ENCODE peak calls at places on chromosomes 3 and 15, in eight cellular contexts. Q is uterus, V is cardiac muscle cell, Y is OCI-LY7, P is GM12865, N is AG09319, R is left ventricle myocardium inferior, E is GM10248. J is an unnamed sample.

GRCh38 chr3:71958533-71958932 is 173.6 kb upstream of the PROK2 start:
- DNase-seq in R (no peak), N (no peak), Q (no peak), P (peak; percentile 76), Y (no peak), V (no peak), E (no peak), J (no peak)

GRCh38 chr3:16338124-16338523 is 73.1 kb downstream of the OXNAD1 start:
- DNase-seq in V (no peak), Y (peak; percentile 59), Q (no peak), E (peak; percentile 48), P (peak; percentile 71), R (no peak), N (no peak), J (no peak)

GRCh38 chr3:30689202-30689641 is 82.8 kb downstream of the TGFBR2 start:
- DNase-seq in P (no peak), N (no peak), Q (no peak), E (no peak), Y (no peak), V (no peak), R (no peak), J (no peak)

GRCh38 chr15:51726302-51727073 is 11.0 kb downstream of the LYSMD2 start:
- DNase-seq in N (no peak), Y (no peak), Q (peak; percentile 71), R (peak; percentile 43), V (peak; percentile 72), E (peak; percentile 37), P (peak; percentile 80), J (no peak)

GRCh38 chr3:177824190-177824786 is 627.0 kb upstream of the TBL1XR1 start:
- DNase-seq in E (no peak), Q (peak; percentile 79), R (peak; percentile 50), N (peak; percentile 80), P (no peak), Y (no peak), V (no peak), J (no peak)

GRCh38 chr3:31405515-31405914 is 127.2 kb upstream of the STT3B start:
- DNase-seq in V (no peak), E (no peak), Q (no peak), R (no peak), Y (no peak), P (no peak), N (no peak), J (no peak)

GRCh38 chr3:99647081-99647480 is 8.7 kb downstream of the COL8A1 start:
- DNase-seq in Y (no peak), N (no peak), V (no peak), R (no peak), Q (no peak), P (peak; percentile 19), E (no peak), J (no peak)

GRCh38 chr3:40780341-40780800 is 255.6 kb downstream of the ZNF621 start:
- DNase-seq in R (peak; percentile 77), N (peak; percentile 12), P (no peak), E (no peak), Q (peak; percentile 81), Y (no peak), V (no peak), J (no peak)

GRCh38 chr3:54822206-54822605 is 105.7 kb downstream of the LRTM1 start:
- DNase-seq in Q (no peak), V (no peak), R (no peak), N (peak; percentile 73), Y (no peak), P (no peak), E (no peak), J (no peak)

GRCh38 chr15:96774216-96774615 is 443.7 kb downstream of the NR2F2 start:
- DNase-seq in R (no peak), E (no peak), Q (no peak), V (no peak), N (no peak), Y (no peak), P (no peak), J (no peak)

GRCh38 chr3:37985637-37986320 is 4.8 kb upstream of the VILL start:
- DNase-seq in E (no peak), P (no peak), Q (no peak), Y (no peak), N (no peak), V (no peak), R (no peak), J (no peak)

GRCh38 chr3:74866357-74866876 is 252.0 kb upstream of the CNTN3 start:
- DNase-seq in Y (no peak), Q (no peak), V (no peak), E (no peak), N (no peak), P (no peak), R (no peak), J (no peak)

GRCh38 chr3:146524961-146525360 is 19.4 kb downstream of the PLSCR1 start:
- DNase-seq in E (no peak), Y (no peak), N (no peak), P (no peak), V (no peak), R (no peak), Q (no peak), J (no peak)

GRCh38 chr15:65841121-65841930 is 28.0 kb upstream of the RAB11A start:
- DNase-seq in Q (no peak), Y (no peak), P (no peak), V (no peak), R (no peak), N (no peak), E (no peak), J (no peak)

GRCh38 chr15:63157891-63158431 is 684 bp upstream of the RPS27L start:
- DNase-seq in P (peak; percentile 69), N (peak; percentile 61), R (peak; percentile 28), Y (peak; percentile 53), Q (peak; percentile 60), E (peak; percentile 60), V (peak; percentile 77), J (no peak)

GRCh38 chr3:119418641-119419040 is 44.8 kb downstream of the TMEM39A start:
- DNase-seq in V (peak; percentile 44), R (no peak), E (no peak), Y (no peak), Q (no peak), P (no peak), N (no peak), J (no peak)

GRCh38 chr3:119418091-119418512 is 45.3 kb downstream of the TMEM39A start:
- DNase-seq in E (no peak), V (peak; percentile 88), N (no peak), P (no peak), R (no peak), Y (no peak), Q (no peak), J (no peak)

GRCh38 chr3:119420196-119420595 is 43.2 kb downstream of the TMEM39A start:
- DNase-seq in V (no peak), R (no peak), Q (no peak), Y (no peak), P (no peak), E (no peak), N (no peak), J (no peak)
- TF ChIP-seq CTCF in V (peak; percentile 6), R (no peak), Q (no peak), Y (peak; percentile 42), P (no peak), E (no peak), N (no peak), J (no peak)

DNA sequence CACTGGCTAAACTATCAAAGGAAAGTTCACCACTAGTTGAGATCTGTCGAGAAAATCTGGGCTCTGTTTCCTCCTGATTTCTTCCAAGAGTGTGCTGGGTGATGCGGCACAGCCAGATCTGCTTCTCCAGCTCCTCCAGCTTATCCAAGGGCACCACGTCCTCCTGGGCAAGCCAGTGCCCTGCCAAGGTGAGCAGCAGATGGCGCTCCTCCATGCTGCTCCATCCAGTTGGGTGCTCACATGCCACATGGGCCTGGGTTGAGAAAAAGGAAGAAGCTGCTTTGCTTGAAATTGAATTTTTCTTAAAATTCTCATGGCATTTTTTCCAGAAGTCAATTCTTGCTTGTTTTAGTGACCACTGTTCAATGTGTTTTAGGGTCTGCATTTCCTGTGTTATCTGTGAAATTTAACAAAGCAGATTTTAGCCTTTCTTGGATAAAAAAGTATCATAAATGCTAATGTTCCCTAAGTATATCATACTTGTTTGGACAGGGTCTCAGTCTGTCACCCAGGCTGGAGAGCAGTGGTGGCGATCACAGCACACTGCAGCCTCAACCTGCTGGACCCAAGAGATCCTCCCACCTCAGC is 47.3 kb downstream of the EIF3J start:
- DNase-seq in N (no peak), P (peak; percentile 62), Y (peak; percentile 64), V (peak; percentile 43), R (no peak), Q (no peak), E (peak; percentile 37), J (peak; percentile 31)
- TF ChIP-seq CTCF in N (peak; percentile 36), P (peak; percentile 60), Y (peak; percentile 86), V (peak; percentile 48), R (peak; percentile 51), Q (no peak), E (peak; percentile 51), J (no peak)

GRCh38 chr3:126300761-126301481 is 56.3 kb downstream of the KLF15 start:
- DNase-seq in E (peak; percentile 3), N (no peak), R (peak; percentile 62), P (no peak), Q (no peak), Y (no peak), V (no peak), J (no peak)
- TF ChIP-seq CTCF in E (no peak), N (no peak), R (no peak), P (no peak), Q (no peak), Y (no peak), V (no peak), J (no peak)

DNA sequence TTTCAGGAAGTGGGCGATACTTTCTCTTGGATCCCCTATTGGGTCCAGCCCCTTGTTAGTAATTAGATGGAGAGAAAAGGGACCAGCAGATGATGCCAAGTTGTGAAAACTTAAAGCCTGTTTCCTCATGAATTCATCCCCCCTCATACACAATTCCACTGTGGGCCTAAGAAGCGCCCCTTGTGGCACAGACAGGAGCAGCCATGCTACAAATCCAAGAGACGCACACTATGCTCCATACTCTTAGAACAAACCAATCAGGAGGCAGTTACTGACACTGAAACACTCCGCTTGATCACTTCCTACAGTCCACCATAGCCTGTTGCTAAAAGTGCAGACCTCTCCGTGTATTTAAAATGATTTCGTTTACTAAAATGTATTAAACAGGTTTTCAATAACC is 111.3 kb upstream of the ARRDC4 start:
- DNase-seq in Y (no peak), P (no peak), R (no peak), V (no peak), N (no peak), E (no peak), Q (no peak), J (no peak)
- TF ChIP-seq CTCF in Y (peak; percentile 61), P (no peak), R (no peak), V (no peak), N (no peak), E (no peak), Q (no peak), J (no peak)

GRCh38 chr3:46733026-46733800 is 15.5 kb upstream of the PRSS50 start:
- DNase-seq in N (no peak), R (no peak), V (no peak), Q (no peak), Y (no peak), E (no peak), P (no peak), J (no peak)
- TF ChIP-seq CTCF in N (peak; percentile 3), R (no peak), V (peak; percentile 40), Q (no peak), Y (no peak), E (no peak), P (peak; percentile 2), J (no peak)

GRCh38 chr3:112437146-112438022 is 61.9 kb downstream of the BTLA start:
- DNase-seq in P (peak; percentile 74), Q (no peak), V (no peak), Y (peak; percentile 77), R (no peak), N (peak; percentile 0), E (peak; percentile 35), J (no peak)
- TF ChIP-seq CTCF in P (peak; percentile 62), Q (no peak), V (peak; percentile 17), Y (peak; percentile 82), R (peak; percentile 42), N (peak; percentile 54), E (peak; percentile 12), J (no peak)